ENCODE peak calls at places on chromosomes 2 and 18, in eight cellular contexts. W, T, L, M, A, Z, F and J are unnamed samples.

GRCh38 chr2:113407446-113408099 is 29.9 kb upstream of the ZNG1B start:
- DNase-seq in L (peak), Z (no peak), F (no peak), M (no peak), W (no peak), A (no peak), T (peak), J (no peak)

GRCh38 chr2:1593371-1594205 is 150.7 kb downstream of the PXDN start:
- DNase-seq in M (no peak), W (no peak), L (peak), A (no peak), Z (no peak), T (peak), F (peak), J (no peak)

GRCh38 chr2:157849591-157849990 is 26.5 kb downstream of the ACVR1 start:
- DNase-seq in T (no peak), M (no peak), A (no peak), Z (no peak), W (no peak), F (no peak), L (no peak), J (no peak)

GRCh38 chr18:10409041-10409440 is 45.4 kb upstream of the APCDD1 start:
- DNase-seq in M (no peak), Z (no peak), L (no peak), F (no peak), W (no peak), A (no peak), T (no peak), J (no peak)

GRCh38 chr2:36173760-36174362 is 181.7 kb upstream of the CRIM1 start:
- DNase-seq in F (no peak), Z (no peak), A (no peak), M (no peak), L (no peak), T (no peak), W (no peak), J (no peak)

GRCh38 chr2:43025709-43026290 is 200.6 kb downstream of the ZFP36L2 start:
- DNase-seq in A (no peak), M (no peak), F (no peak), T (no peak), Z (no peak), W (no peak), L (no peak), J (no peak)

GRCh38 chr2:199468561-199469513 is 11.1 kb upstream of the SATB2 start:
- DNase-seq in T (no peak), M (no peak), W (no peak), A (peak), Z (no peak), L (peak), F (no peak), J (no peak)

GRCh38 chr2:55137024-55137958 is 87.0 kb upstream of the RTN4 start:
- DNase-seq in M (no peak), Z (peak), A (peak), T (no peak), W (no peak), L (no peak), F (no peak), J (peak)

GRCh38 chr2:132877923-132878322 is 207.9 kb upstream of the LYPD1 start:
- DNase-seq in Z (no peak), A (no peak), M (no peak), F (no peak), W (no peak), L (peak), T (no peak), J (no peak)

GRCh38 chr2:212357606-212358005 is 181.0 kb downstream of the ERBB4 start:
- DNase-seq in W (no peak), M (no peak), A (no peak), T (no peak), L (no peak), F (no peak), Z (no peak), J (no peak)

GRCh38 chr2:212364106-212364505 is 174.5 kb downstream of the ERBB4 start:
- DNase-seq in L (no peak), F (no peak), M (no peak), T (no peak), W (no peak), A (no peak), Z (no peak), J (no peak)

GRCh38 chr2:212361174-212361756 is 177.3 kb downstream of the ERBB4 start:
- DNase-seq in T (no peak), L (no peak), W (no peak), A (no peak), Z (no peak), M (no peak), F (no peak), J (no peak)

GRCh38 chr2:212360068-212360460 is 178.5 kb downstream of the ERBB4 start:
- DNase-seq in A (no peak), Z (no peak), W (no peak), T (no peak), M (no peak), L (peak), F (peak), J (no peak)

GRCh38 chr2:212359425-212360067 is 179.1 kb downstream of the ERBB4 start:
- DNase-seq in W (no peak), M (no peak), A (no peak), T (no peak), L (peak), Z (no peak), F (peak), J (no peak)
- H3K27ac ChIP-seq in W (no peak), M (no peak), A (no peak), T (no peak), L (no peak), Z (no peak), F (peak), J (peak)

GRCh38 chr18:52278191-52278590 is 61.8 kb upstream of the DCC start:
- DNase-seq in T (no peak), A (no peak), L (no peak), Z (no peak), F (no peak), M (no peak), W (no peak), J (no peak)
- H3K27ac ChIP-seq in T (no peak), A (no peak), L (no peak), Z (no peak), F (no peak), M (no peak), W (no peak), J (no peak)

DNA sequence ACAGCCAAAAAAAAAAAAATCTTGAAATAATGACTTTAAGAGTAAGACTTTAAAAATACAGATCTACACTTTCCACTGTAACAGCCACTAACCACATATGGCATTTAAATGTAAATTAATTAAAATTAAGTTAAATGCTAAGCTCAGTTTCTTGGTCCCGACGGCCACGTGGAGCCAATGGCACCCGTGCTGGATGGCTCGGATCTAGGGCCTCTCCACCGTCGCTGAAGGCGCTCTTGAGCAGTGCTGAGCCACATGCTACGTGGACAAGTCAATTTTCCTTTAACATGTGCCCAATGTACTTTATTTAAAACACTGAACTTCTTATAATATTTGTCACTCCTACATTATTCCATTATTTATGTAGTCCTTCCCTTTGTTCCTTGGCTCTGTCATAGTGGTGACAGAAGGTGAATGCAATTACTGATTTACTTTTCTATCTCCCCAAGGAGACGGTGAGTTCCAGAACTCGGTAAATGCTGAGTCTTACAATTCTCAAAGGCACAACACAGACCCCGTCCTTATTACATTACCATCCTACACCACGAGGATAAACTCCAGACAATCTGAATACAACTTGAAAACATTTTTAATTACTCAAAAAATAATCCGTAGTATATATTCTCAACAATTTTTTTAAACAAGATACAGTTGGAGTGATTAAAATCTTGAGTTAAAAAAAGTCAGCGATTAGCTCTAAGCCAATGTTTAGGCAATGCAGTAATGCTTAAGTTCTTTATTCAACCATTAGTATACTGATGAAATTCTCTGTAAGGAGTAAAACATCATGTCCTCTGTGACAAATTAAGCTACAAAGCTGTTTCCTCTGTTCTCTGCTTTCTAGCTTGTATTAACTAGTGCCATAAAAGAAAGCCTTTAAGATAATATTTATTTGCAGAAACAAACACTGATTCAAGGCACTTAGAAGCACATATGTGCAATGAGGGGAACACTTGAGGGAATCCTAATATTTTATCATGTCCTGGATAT is 95.1 kb downstream of the AFF3 start:
- DNase-seq in T (no peak), F (no peak), A (no peak), Z (no peak), M (no peak), W (no peak), L (no peak), J (no peak)
- H3K27ac ChIP-seq in T (no peak), F (no peak), A (no peak), Z (no peak), M (no peak), W (no peak), L (no peak), J (no peak)

DNA sequence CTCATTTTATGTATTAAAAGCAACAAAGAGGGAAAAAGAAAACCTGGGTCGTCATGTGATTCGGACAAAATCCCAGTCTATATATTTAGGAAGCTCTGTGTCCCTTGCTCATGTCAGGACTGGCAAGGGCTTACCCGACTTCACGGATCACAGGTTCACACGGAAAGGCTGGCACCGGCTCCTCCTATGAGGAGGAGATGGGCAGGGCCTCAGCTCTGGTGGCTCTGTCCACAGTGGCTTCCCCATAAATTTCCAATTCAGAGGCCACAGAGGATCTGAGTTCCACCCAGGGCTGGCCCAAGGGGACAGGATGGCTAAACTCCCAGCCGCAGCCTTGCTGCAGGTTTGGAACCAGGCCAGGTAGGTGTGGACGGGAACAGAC is 186.8 kb downstream of the BCL2 start:
- DNase-seq in M (peak), A (peak), T (no peak), W (no peak), L (no peak), F (no peak), Z (no peak), J (no peak)
- H3K27ac ChIP-seq in M (peak), A (peak), T (no peak), W (no peak), L (no peak), F (no peak), Z (no peak), J (no peak)

GRCh38 chr18:23539911-23540475 is 36.7 kb downstream of the RMC1 start:
- DNase-seq in F (no peak), T (no peak), W (no peak), Z (no peak), M (no peak), L (no peak), A (no peak), J (no peak)
- H3K27ac ChIP-seq in F (no peak), T (no peak), W (no peak), Z (no peak), M (no peak), L (no peak), A (peak), J (peak)

GRCh38 chr2:135097532-135098231 is 45.6 kb downstream of the RAB3GAP1 start:
- DNase-seq in M (no peak), T (no peak), W (no peak), L (no peak), A (no peak), F (no peak), Z (no peak), J (no peak)

GRCh38 chr2:135094508-135094907 is 42.4 kb downstream of the RAB3GAP1 start:
- DNase-seq in Z (no peak), M (no peak), L (no peak), A (no peak), W (no peak), F (no peak), T (no peak), J (no peak)

GRCh38 chr2:135093685-135094340 is 41.7 kb downstream of the RAB3GAP1 start:
- DNase-seq in T (no peak), F (no peak), L (no peak), W (no peak), Z (no peak), M (no peak), A (peak), J (no peak)

GRCh38 chr2:135095591-135095990 is 43.5 kb downstream of the RAB3GAP1 start:
- DNase-seq in W (no peak), Z (no peak), A (no peak), F (no peak), T (no peak), M (no peak), L (no peak), J (no peak)

GRCh38 chr2:135096665-135097446 is 44.8 kb downstream of the RAB3GAP1 start:
- DNase-seq in W (no peak), Z (no peak), M (no peak), A (no peak), L (no peak), T (no peak), F (no peak), J (no peak)
- H3K27ac ChIP-seq in W (no peak), Z (no peak), M (no peak), A (no peak), L (no peak), T (no peak), F (no peak), J (no peak)

DNA sequence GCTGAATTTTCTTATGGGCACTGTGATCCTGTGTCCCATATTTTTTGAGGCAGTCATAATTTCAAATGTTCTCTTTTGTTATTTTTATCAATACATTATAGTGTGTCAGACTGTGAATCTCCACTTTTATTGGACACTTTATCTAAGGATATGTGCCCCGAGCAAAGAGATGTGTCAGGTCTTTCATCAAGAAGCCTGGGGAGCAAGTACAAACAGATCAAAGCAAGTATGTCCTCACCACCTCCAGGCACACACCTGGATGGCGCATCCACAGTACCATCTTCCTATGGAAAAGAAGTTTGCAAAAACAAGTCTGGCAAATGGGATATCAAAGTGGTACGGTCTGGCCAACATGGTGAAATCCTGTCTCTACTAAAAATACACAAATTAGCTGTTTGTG is 81.0 kb upstream of the ZNF236 start:
- DNase-seq in Z (no peak), L (no peak), W (no peak), F (no peak), A (no peak), M (no peak), T (no peak), J (no peak)
- H3K27ac ChIP-seq in Z (no peak), L (no peak), W (no peak), F (no peak), A (no peak), M (no peak), T (no peak), J (no peak)